ENCODE peak calls at places on chromosomes 13 and 19, in ten cellular contexts. Z, F, P, T, Y, R, M, S, A and D are unnamed samples.

GRCh38 chr13:26529441-26529840 is 28.0 kb upstream of the WASF3 start:
- ATAC-seq in Z (no peak), F (no peak), P (no peak), T (no peak), Y (no peak), R (no peak), M (peak), S (no peak), A (peak), D (no peak)

GRCh38 chr13:98428256-98428966 is 148.5 kb downstream of the STK24 start:
- ATAC-seq in Z (no peak), F (no peak), P (no peak), T (no peak), Y (no peak), R (no peak), M (no peak), S (no peak), A (no peak), D (no peak)

GRCh38 chr13:23865898-23866297 is 23.3 kb downstream of the MIPEP start:
- ATAC-seq in Z (no peak), F (no peak), P (no peak), T (no peak), Y (peak), R (no peak), M (no peak), S (no peak), A (no peak), D (no peak)

GRCh38 chr19:17332677-17333581 is 1.7 kb downstream of the ANO8 start:
- ATAC-seq in Z (no peak), F (no peak), P (no peak), T (no peak), Y (no peak), R (no peak), M (no peak), S (no peak), A (no peak), D (peak)

GRCh38 chr13:113121928-113122420 is 625 bp upstream of the F10 start:
- ATAC-seq in Z (no peak), F (peak), P (peak), T (no peak), Y (no peak), R (no peak), M (no peak), S (no peak), A (no peak), D (no peak)

GRCh38 chr13:26372747-26373146 is 118.8 kb downstream of the CDK8 start:
- ATAC-seq in Z (no peak), F (no peak), P (no peak), T (no peak), Y (no peak), R (no peak), M (no peak), S (peak), A (no peak), D (no peak)

GRCh38 chr19:40798997-40799557 is at the start of gene EGLN2:
- ATAC-seq in Z (peak), F (peak), P (no peak), T (peak), Y (peak), R (no peak), M (no peak), S (peak), A (peak), D (peak)

GRCh38 chr19:10361569-10362011 is 18.8 kb downstream of the TYK2 start:
- ATAC-seq in Z (no peak), F (no peak), P (no peak), T (peak), Y (no peak), R (no peak), M (no peak), S (no peak), A (no peak), D (no peak)

GRCh38 chr19:16202320-16203255 is 4.9 kb downstream of the AP1M1 start:
- ATAC-seq in Z (no peak), F (no peak), P (no peak), T (no peak), Y (no peak), R (no peak), M (no peak), S (no peak), A (no peak), D (peak)

GRCh38 chr13:40185393-40185792 is 481.0 kb downstream of the FOXO1 start:
- ATAC-seq in Z (no peak), F (no peak), P (no peak), T (no peak), Y (no peak), R (no peak), M (no peak), S (no peak), A (no peak), D (no peak)

GRCh38 chr13:44046428-44046827 is 166.7 kb downstream of the LACC1 start:
- ATAC-seq in Z (no peak), F (no peak), P (no peak), T (no peak), Y (no peak), R (no peak), M (no peak), S (no peak), A (no peak), D (no peak)

GRCh38 chr19:48807590-48808308 is 3.1 kb downstream of the BCAT2 start:
- ATAC-seq in Z (no peak), F (no peak), P (no peak), T (peak), Y (no peak), R (no peak), M (no peak), S (no peak), A (no peak), D (no peak)

GRCh38 chr19:15453906-15454305 is 4.2 kb upstream of the WIZ start:
- ATAC-seq in Z (no peak), F (no peak), P (no peak), T (no peak), Y (no peak), R (no peak), M (no peak), S (no peak), A (no peak), D (no peak)

GRCh38 chr13:48827709-48828108 is 148.0 kb upstream of the FNDC3A start:
- ATAC-seq in Z (no peak), F (no peak), P (no peak), T (no peak), Y (no peak), R (no peak), M (no peak), S (no peak), A (no peak), D (peak)

GRCh38 chr13:80214050-80214449 is 126.9 kb downstream of the SPRY2 start:
- ATAC-seq in Z (no peak), F (no peak), P (no peak), T (no peak), Y (peak), R (no peak), M (no peak), S (no peak), A (peak), D (no peak)